ENCODE peak calls at places on chromosomes 4 and X, in ten cellular contexts. R is neural crest cell, L is fibroblast of mammary gland, Y is foreskin fibroblast, W is AG09309, V is lower lobe of right lung, F is HFF-Myc, C is AG04449, B is fibroblast of lung, I is RWPE1. G is an unnamed sample.

GRCh38 chrX:74421181-74422028 is at the start of gene SLC16A2:
- DNase-seq in L (peak; percentile 71), Y (peak; percentile 91), W (peak; percentile 52), F (no peak), R (peak; percentile 47), V (peak; percentile 61), I (peak; percentile 62), C (no peak), B (peak; percentile 80), G (peak; percentile 76)

GRCh38 chr4:126604273-126604867 is 1028.4 kb upstream of the INTU start:
- DNase-seq in C (no peak), V (no peak), R (peak; percentile 23), L (peak; percentile 62), Y (peak; percentile 77), B (peak; percentile 71), I (peak; percentile 44), W (no peak), F (no peak), G (peak; percentile 22)

GRCh38 chr4:155707251-155707650 is 40.6 kb downstream of the GUCY1A1 start:
- DNase-seq in F (no peak), L (no peak), R (no peak), V (peak; percentile 56), W (no peak), I (no peak), C (no peak), Y (no peak), B (no peak), G (no peak)

GRCh38 chr4:15003441-15003890 is 1.2 kb downstream of the CPEB2 start:
- DNase-seq in F (no peak), R (peak; percentile 37), B (no peak), V (peak; percentile 79), L (no peak), Y (peak; percentile 71), W (no peak), I (peak; percentile 6), C (no peak), G (peak; percentile 67)

GRCh38 chr4:15077969-15078368 is 75.7 kb downstream of the CPEB2 start:
- DNase-seq in W (peak; percentile 20), R (no peak), B (peak; percentile 97), V (no peak), Y (peak; percentile 52), F (no peak), C (no peak), L (peak; percentile 93), I (no peak), G (no peak)

GRCh38 chrX:40012800-40013682 is 84.7 kb downstream of the BCOR start:
- DNase-seq in V (peak; percentile 56), Y (peak; percentile 74), C (no peak), F (no peak), R (no peak), L (peak; percentile 59), B (peak; percentile 64), W (no peak), I (peak; percentile 50), G (peak; percentile 66)

GRCh38 chr4:53346920-53347852 is 18.7 kb downstream of the SCFD2 start:
- DNase-seq in F (no peak), V (no peak), L (peak; percentile 62), W (peak; percentile 29), B (peak; percentile 21), R (no peak), I (peak; percentile 51), C (peak; percentile 49), Y (peak; percentile 79), G (no peak)

GRCh38 chrX:134374294-134374693 is 85.7 kb upstream of the HPRT1 start:
- DNase-seq in C (no peak), B (no peak), L (peak; percentile 7), R (no peak), F (no peak), V (no peak), I (no peak), Y (no peak), W (no peak), G (no peak)

GRCh38 chr4:103996637-103997036 is 276.9 kb upstream of the TACR3 start:
- DNase-seq in L (peak; percentile 81), B (peak; percentile 42), W (no peak), C (no peak), F (no peak), I (peak; percentile 88), Y (no peak), R (peak; percentile 23), V (no peak), G (peak; percentile 12)

GRCh38 chr4:182212211-182212761 is 30.9 kb upstream of the TENM3 start:
- DNase-seq in Y (peak; percentile 78), V (peak; percentile 67), W (no peak), F (no peak), C (no peak), L (peak; percentile 69), I (no peak), B (peak; percentile 67), R (no peak), G (peak; percentile 50)

GRCh38 chr4:70849277-70849676 is 9.6 kb upstream of the GRSF1 start:
- DNase-seq in F (no peak), W (no peak), R (no peak), C (no peak), I (no peak), Y (no peak), L (no peak), V (no peak), B (no peak), G (no peak)

GRCh38 chr4:53562409-53562808 is 28.9 kb downstream of the LNX1 start:
- DNase-seq in V (no peak), W (no peak), F (no peak), R (no peak), Y (no peak), B (no peak), C (no peak), L (no peak), I (no peak), G (no peak)

GRCh38 chrX:107716045-107716684 is 59.4 kb downstream of the TSC22D3 start:
- DNase-seq in C (no peak), L (no peak), I (no peak), R (peak; percentile 29), V (peak; percentile 54), W (no peak), Y (peak; percentile 52), B (no peak), F (no peak), G (peak; percentile 60)

GRCh38 chr4:26576171-26576829 is 7.6 kb upstream of the TBC1D19 start:
- DNase-seq in Y (peak; percentile 69), R (no peak), C (no peak), F (no peak), I (no peak), W (no peak), B (peak; percentile 86), L (peak; percentile 76), V (no peak), G (no peak)

GRCh38 chrX:65644621-65645287 is 22.7 kb upstream of the MSN start:
- DNase-seq in C (peak; percentile 44), Y (peak; percentile 92), V (peak; percentile 78), B (peak; percentile 85), W (peak; percentile 46), L (peak; percentile 86), F (peak; percentile 41), I (peak; percentile 80), R (no peak), G (no peak)

GRCh38 chr4:185656467-185656890 is 121.2 kb upstream of the PDLIM3 start:
- DNase-seq in L (peak; percentile 39), I (no peak), W (peak; percentile 17), R (no peak), F (no peak), C (no peak), Y (peak; percentile 20), B (peak; percentile 54), V (no peak), G (no peak)

GRCh38 chrX:23901805-23902204 is 5.9 kb downstream of the APOO start:
- DNase-seq in R (peak; percentile 34), V (no peak), B (peak; percentile 87), F (no peak), W (no peak), L (peak; percentile 85), Y (peak; percentile 80), I (peak; percentile 20), C (no peak), G (peak; percentile 21)

DNA sequence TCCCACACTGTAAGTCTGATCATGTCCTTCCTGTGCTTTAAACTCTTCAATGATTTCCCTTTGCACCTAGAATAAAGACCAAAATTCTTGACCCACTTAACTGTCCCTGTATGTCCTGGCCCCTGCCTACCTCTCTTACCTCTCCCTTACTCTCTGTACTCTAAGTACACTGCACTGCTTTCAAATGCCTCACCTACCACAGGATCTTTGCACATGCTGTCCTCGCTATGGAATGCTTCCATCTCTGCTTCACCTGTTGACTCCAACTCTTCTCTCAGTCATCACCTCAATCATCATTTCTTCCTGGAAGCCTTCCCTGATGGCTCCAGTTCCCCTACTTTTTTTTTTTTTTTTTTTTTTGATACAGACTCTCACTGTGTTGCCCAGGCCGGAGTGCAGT is 29.0 kb upstream of the SEPTIN6 start:
- DNase-seq in C (no peak), R (no peak), B (no peak), W (no peak), F (no peak), L (no peak), V (no peak), Y (no peak), I (no peak), G (no peak)
- TF ChIP-seq CTCF in C (no peak), R (no peak), B (no peak), W (no peak), F (no peak), L (no peak), V (no peak), Y (no peak), I (no peak), G (no peak)

GRCh38 chr4:169791064-169791463 is 33.3 kb upstream of the HPF1 start:
- DNase-seq in W (no peak), C (no peak), I (no peak), R (no peak), Y (no peak), F (no peak), L (peak; percentile 4), B (no peak), V (no peak), G (no peak)

GRCh38 chr4:169795585-169795984 is 37.8 kb upstream of the HPF1 start:
- DNase-seq in V (no peak), B (no peak), R (no peak), Y (peak; percentile 61), W (no peak), C (no peak), F (no peak), I (peak; percentile 38), L (peak; percentile 61), G (peak; percentile 21)

GRCh38 chr4:169791527-169792156 is 33.9 kb upstream of the HPF1 start:
- DNase-seq in I (peak; percentile 44), Y (peak; percentile 79), L (peak; percentile 70), C (no peak), R (peak; percentile 62), B (peak; percentile 71), F (peak; percentile 40), W (no peak), V (no peak), G (peak; percentile 75)
- TF ChIP-seq CTCF in I (peak; percentile 72), Y (peak; percentile 61), L (peak; percentile 60), C (peak; percentile 43), R (peak; percentile 70), B (peak; percentile 48), F (peak; percentile 42), W (peak; percentile 65), V (peak; percentile 48), G (peak; percentile 34)

GRCh38 chrX:12901486-12901885 is 4.9 kb upstream of the TLR8 start:
- DNase-seq in C (no peak), Y (peak; percentile 68), W (no peak), V (peak; percentile 62), I (peak; percentile 62), F (peak; percentile 17), L (peak; percentile 47), R (peak; percentile 59), B (peak; percentile 44), G (peak; percentile 59)
- TF ChIP-seq CTCF in C (peak; percentile 53), Y (peak; percentile 49), W (peak; percentile 75), V (peak; percentile 61), I (peak; percentile 59), F (peak; percentile 54), L (peak; percentile 63), R (peak; percentile 76), B (peak; percentile 38), G (peak; percentile 61)

GRCh38 chrX:153778684-153779101 is 2.1 kb upstream of the SRPK3 start:
- DNase-seq in L (no peak), F (no peak), W (no peak), Y (no peak), B (no peak), R (no peak), I (peak; percentile 29), V (no peak), C (no peak), G (no peak)
- TF ChIP-seq CTCF in L (no peak), F (no peak), W (no peak), Y (no peak), B (no peak), R (peak; percentile 27), I (no peak), V (no peak), C (no peak), G (no peak)

G was measured in nephron progenitor cell.